ENCODE peak calls at places on chromosome 1, in seven cellular contexts. M is CD8-positive, alpha-beta T cell; G is RWPE1; K is posterior cingulate gyrus; Z is H54; Y is PC-9; Q is GM23338. H is an unnamed sample.

GRCh38 chr1:18534810-18535205 is 54.1 kb downstream of the KLHDC7A start:
- DNase-seq in M (no peak), G (no peak), K (no peak), Z (no peak), Y (no peak), Q (no peak), H (no peak)

GRCh38 chr1:64659478-64659877 is 85.4 kb upstream of the RAVER2 start:
- DNase-seq in M (no peak), G (no peak), K (no peak), Z (no peak), Y (no peak), Q (no peak), H (no peak)

GRCh38 chr1:54742262-54742661 is 22.1 kb downstream of the PARS2 start:
- DNase-seq in M (no peak), G (no peak), K (no peak), Z (no peak), Y (no peak), Q (no peak), H (peak)

GRCh38 chr1:109369167-109369746 is 28.5 kb downstream of the SORT1 start:
- DNase-seq in M (no peak), G (no peak), K (no peak), Z (no peak), Y (no peak), Q (no peak), H (no peak)

GRCh38 chr1:184992271-184992670 is 18.0 kb upstream of the NIBAN1 start:
- DNase-seq in M (no peak), G (no peak), K (no peak), Z (no peak), Y (no peak), Q (no peak), H (no peak)

GRCh38 chr1:11761285-11761684 is 708 bp upstream of the C1orf167 start:
- DNase-seq in M (no peak), G (no peak), K (no peak), Z (no peak), Y (no peak), Q (no peak), H (no peak)

GRCh38 chr1:34970829-34971228 is 14.3 kb downstream of the TMEM35B start:
- DNase-seq in M (no peak), G (no peak), K (no peak), Z (no peak), Y (peak), Q (peak), H (no peak)

GRCh38 chr1:37475380-37476086 is 1.2 kb downstream of the ZC3H12A start:
- DNase-seq in M (no peak), G (no peak), K (no peak), Z (no peak), Y (no peak), Q (no peak), H (no peak)

GRCh38 chr1:81706650-81707435 is 93.9 kb upstream of the ADGRL2 start:
- DNase-seq in M (no peak), G (peak), K (no peak), Z (no peak), Y (peak), Q (no peak), H (no peak)

GRCh38 chr1:118949317-118949716 is 38.8 kb downstream of the TBX15 start:
- DNase-seq in M (no peak), G (no peak), K (no peak), Z (no peak), Y (no peak), Q (no peak), H (no peak)

GRCh38 chr1:24619376-24619775 is 23.7 kb upstream of the SRRM1 start:
- DNase-seq in M (no peak), G (no peak), K (no peak), Z (no peak), Y (no peak), Q (no peak), H (no peak)

GRCh38 chr1:27556781-27557595 is 47.0 kb downstream of the AHDC1 start:
- DNase-seq in M (peak), G (peak), K (no peak), Z (peak), Y (peak), Q (peak), H (peak)

GRCh38 chr1:24945354-24946326 is 15.6 kb upstream of the RUNX3 start:
- DNase-seq in M (no peak), G (no peak), K (no peak), Z (no peak), Y (no peak), Q (no peak), H (no peak)

GRCh38 chr1:86798608-86799291 is 94.4 kb downstream of the SH3GLB1 start:
- DNase-seq in M (no peak), G (no peak), K (no peak), Z (no peak), Y (no peak), Q (no peak), H (no peak)

GRCh38 chr1:161956097-161956496 is 67.6 kb downstream of the OLFML2B start:
- DNase-seq in M (no peak), G (no peak), K (no peak), Z (no peak), Y (no peak), Q (no peak), H (no peak)

GRCh38 chr1:174946020-174946419 is 53.7 kb upstream of the CACYBP start:
- DNase-seq in M (no peak), G (no peak), K (no peak), Z (no peak), Y (no peak), Q (no peak), H (no peak)

GRCh38 chr1:72827285-72827684 is 544.9 kb upstream of the NEGR1 start:
- DNase-seq in M (no peak), G (peak), K (no peak), Z (no peak), Y (no peak), Q (no peak), H (no peak)

GRCh38 chr1:77605246-77606026 is 77.0 kb downstream of the ZZZ3 start:
- DNase-seq in M (no peak), G (no peak), K (no peak), Z (peak), Y (peak), Q (no peak), H (peak)

GRCh38 chr1:230836347-230836746 is 32.0 kb downstream of the C1orf198 start:
- DNase-seq in M (no peak), G (no peak), K (no peak), Z (no peak), Y (no peak), Q (no peak), H (no peak)